ENCODE peak calls at places on chromosomes 11 and 22, in four cellular contexts. A is AG09319, G is cardiac fibroblast, H is HT-29. Q is an unnamed sample.

GRCh38 chr11:1752907-1753425 is 2.6 kb upstream of the IFITM10 start:
- DNase-seq in A (no peak), G (no peak), H (no peak), Q (no peak)

GRCh38 chr11:66259976-66260375 is 8.5 kb upstream of the RAB1B start:
- DNase-seq in A (no peak), G (no peak), H (no peak), Q (no peak)

GRCh38 chr11:110347660-110348059 is 51.2 kb upstream of the RDX start:
- DNase-seq in A (no peak), G (no peak), H (no peak), Q (no peak)

GRCh38 chr22:37898441-37899181 is 7.5 kb upstream of the MICALL1 start:
- DNase-seq in A (no peak), G (no peak), H (peak), Q (peak)

GRCh38 chr11:68447015-68447801 is 13.3 kb upstream of the PPP6R3 start:
- DNase-seq in A (no peak), G (peak), H (peak), Q (peak)

GRCh38 chr11:82858556-82859091 is 41.6 kb downstream of the PRCP start:
- DNase-seq in A (peak), G (peak), H (no peak), Q (peak)

GRCh38 chr11:47886096-47886495 is 37.9 kb upstream of the NUP160 start:
- DNase-seq in A (no peak), G (peak), H (no peak), Q (no peak)

GRCh38 chr11:32830413-32830738 is 649 bp downstream of the PRRG4 start:
- DNase-seq in A (no peak), G (peak), H (peak), Q (peak)

GRCh38 chr22:28269277-28269676 is 350.2 kb upstream of the PITPNB start:
- DNase-seq in A (no peak), G (no peak), H (no peak), Q (no peak)

GRCh38 chr11:99432677-99433076 is 411.9 kb downstream of the CNTN5 start:
- DNase-seq in A (no peak), G (no peak), H (no peak), Q (no peak)

GRCh38 chr11:3223932-3224729 is 5.5 kb upstream of the MRGPRG start:
- DNase-seq in A (no peak), G (no peak), H (no peak), Q (no peak)

GRCh38 chr22:39360674-39361413 is 11.1 kb downstream of the SYNGR1 start:
- DNase-seq in A (no peak), G (no peak), H (no peak), Q (no peak)

GRCh38 chr11:66012946-66013761 is 1.3 kb downstream of the CST6 start:
- DNase-seq in A (no peak), G (no peak), H (peak), Q (no peak)

GRCh38 chr11:95485115-95485900 is 254.3 kb upstream of the SESN3 start:
- DNase-seq in A (no peak), G (peak), H (no peak), Q (no peak)

GRCh38 chr11:122440783-122441701 is 214.5 kb upstream of the UBASH3B start:
- DNase-seq in A (no peak), G (no peak), H (no peak), Q (peak)

GRCh38 chr11:72598901-72599300 is 75.3 kb downstream of the PDE2A start:
- DNase-seq in A (no peak), G (peak), H (peak), Q (peak)

GRCh38 chr22:46060292-46061123 is 83.5 kb upstream of the WNT7B start:
- DNase-seq in A (no peak), G (no peak), H (peak), Q (no peak)

GRCh38 chr11:2933376-2934056 is 4.3 kb upstream of the PHLDA2 start:
- DNase-seq in A (peak), G (peak), H (peak), Q (peak)

GRCh38 chr11:89583580-89583979 is 92.4 kb upstream of the NOX4 start:
- DNase-seq in A (no peak), G (no peak), H (peak), Q (no peak)

GRCh38 chr22:46367707-46368191 is 32.2 kb downstream of the TRMU start:
- DNase-seq in A (no peak), G (peak), H (peak), Q (peak)

GRCh38 chr22:49354516-49355205 is 473.0 kb downstream of the BRD1 start:
- DNase-seq in A (no peak), G (no peak), H (no peak), Q (no peak)

GRCh38 chr11:28107331-28107725 is 628 bp downstream of the KIF18A start:
- DNase-seq in A (no peak), G (peak), H (no peak), Q (peak)

GRCh38 chr11:76293189-76293631 is 86.9 kb upstream of the WNT11 start:
- DNase-seq in A (no peak), G (no peak), H (no peak), Q (no peak)